ENCODE peak calls at places on chromosome 20, in six cellular contexts. M is GM23338, U is right cardiac atrium, K is left lung, D is psoas muscle, T is heart left ventricle. X is an unnamed sample.
A peak's percentile ranks its signal among the peaks of the same experiment; 100 is the strongest.

GRCh38 chr20:21190866-21191265 is 65.0 kb downstream of the KIZ start:
- DNase-seq in M (no peak), U (no peak), T (no peak), D (no peak), K (no peak), X (no peak)

GRCh38 chr20:57680934-57681914 is 28.6 kb downstream of the PMEPA1 start:
- DNase-seq in M (no peak), D (no peak), U (no peak), K (no peak), T (no peak), X (no peak)

GRCh38 chr20:63416109-63416430 is 54.9 kb upstream of the CHRNA4 start:
- DNase-seq in K (no peak), M (no peak), T (no peak), D (no peak), U (no peak), X (no peak)

GRCh38 chr20:62636446-62636845 is 5.9 kb upstream of the SLCO4A1 start:
- DNase-seq in T (no peak), D (no peak), U (no peak), K (peak; percentile 69), M (no peak), X (no peak)

GRCh38 chr20:58555078-58555765 is 40.0 kb upstream of the APCDD1L start:
- DNase-seq in K (no peak), T (no peak), D (no peak), U (no peak), M (no peak), X (no peak)

GRCh38 chr20:11451793-11452291 is 465.9 kb upstream of the BTBD3 start:
- DNase-seq in M (peak; percentile 41), D (no peak), K (no peak), U (no peak), T (no peak), X (no peak)

GRCh38 chr20:52083627-52084232 is 107.8 kb downstream of the ZFP64 start:
- DNase-seq in D (no peak), M (peak; percentile 91), U (peak; percentile 39), K (no peak), T (peak; percentile 40), X (no peak)

GRCh38 chr20:39910536-39910935 is 778.5 kb downstream of the MAFB start:
- DNase-seq in D (no peak), M (no peak), U (peak; percentile 14), T (peak; percentile 29), K (no peak), X (no peak)

GRCh38 chr20:1827974-1828785 is 67.0 kb upstream of the SIRPA start:
- DNase-seq in K (no peak), U (peak; percentile 87), D (no peak), T (peak; percentile 79), M (no peak), X (no peak)

GRCh38 chr20:44135811-44136204 is 51.2 kb downstream of the JPH2 start:
- DNase-seq in K (no peak), U (no peak), D (no peak), M (no peak), T (no peak), X (no peak)

GRCh38 chr20:36055145-36055544 is 86.8 kb downstream of the CNBD2 start:
- DNase-seq in M (no peak), T (no peak), K (no peak), D (no peak), U (no peak), X (no peak)

GRCh38 chr20:24780648-24781047 is 168.4 kb upstream of the CST7 start:
- DNase-seq in M (peak; percentile 4), D (peak; percentile 6), U (no peak), T (no peak), K (no peak), X (no peak)

GRCh38 chr20:25459916-25460590 is 52.6 kb downstream of the GINS1 start:
- DNase-seq in D (no peak), K (no peak), M (no peak), T (no peak), U (no peak), X (no peak)

GRCh38 chr20:16771204-16771603 is 23.0 kb downstream of the OTOR start:
- DNase-seq in U (no peak), M (no peak), T (no peak), D (no peak), K (no peak), X (no peak)

GRCh38 chr20:41330343-41330720 is 10.3 kb upstream of the LPIN3 start:
- DNase-seq in M (no peak), D (no peak), K (no peak), U (no peak), T (no peak), X (no peak)
- H3K27ac ChIP-seq in M (no peak overlapping the region), D (peak overlapping the region; percentile 88), K (peak overlapping the region; percentile 79), U (peak overlapping the region; percentile 92), T (no peak overlapping the region), X (peak overlapping the region; percentile 82)

GRCh38 chr20:53832499-53832898 is 237.9 kb downstream of the BCAS1 start:
- DNase-seq in D (no peak), K (no peak), M (no peak), T (no peak), U (no peak), X (no peak)
- H3K4me3 ChIP-seq in D (no peak overlapping the region), K (no peak overlapping the region), M (no peak overlapping the region), T (no peak overlapping the region), U (no peak overlapping the region), X (no peak overlapping the region)

GRCh38 chr20:48738094-48738398 is 89.8 kb downstream of the PREX1 start:
- DNase-seq in D (no peak), K (no peak), T (no peak), M (no peak), U (no peak), X (no peak)
- H3K27ac ChIP-seq in D (no peak overlapping the region), K (peak overlapping the region; percentile 55), T (no peak overlapping the region), M (no peak overlapping the region), U (no peak overlapping the region), X (peak overlapping the region; percentile 59)

DNA sequence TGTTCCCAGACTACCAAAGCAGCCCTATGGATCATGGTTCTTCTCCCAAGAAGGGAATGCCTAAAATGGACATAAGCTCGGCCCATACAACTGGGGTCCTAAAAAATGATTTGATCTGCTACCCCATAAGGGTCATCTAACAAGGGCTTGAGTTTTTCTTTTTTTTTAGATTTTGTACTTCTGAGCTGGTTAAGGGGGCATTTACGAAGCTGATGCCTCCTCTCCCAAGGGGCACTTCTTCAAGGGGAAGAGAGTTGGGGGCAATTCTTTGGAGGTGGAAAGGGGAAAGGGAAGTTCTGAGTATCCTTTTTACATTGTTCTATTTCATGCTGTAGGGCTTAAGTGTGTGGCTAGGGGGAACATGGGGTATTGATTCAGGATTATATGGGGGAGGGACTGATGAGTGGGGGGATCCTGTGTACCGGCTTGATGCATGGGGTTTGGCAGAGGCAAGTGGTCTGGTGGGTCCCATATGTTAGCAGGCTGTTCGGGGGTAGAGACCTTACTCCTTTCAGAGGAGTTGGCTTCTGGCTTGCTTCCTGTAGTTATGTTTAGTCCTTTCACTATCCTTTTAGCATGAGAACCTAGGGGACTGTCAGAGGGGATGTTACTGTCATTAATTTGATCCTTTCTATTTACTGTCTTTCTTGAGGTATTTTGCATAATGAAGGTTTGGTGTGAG is 8.1 kb upstream of the ZNFX1 start:
- DNase-seq in M (no peak), K (no peak), U (no peak), T (no peak), D (no peak), X (no peak)
- H3K4me3 ChIP-seq in M (peak overlapping the region; percentile 100), K (no peak overlapping the region), U (no peak overlapping the region), T (no peak overlapping the region), D (no peak overlapping the region), X (no peak overlapping the region)

GRCh38 chr20:7308163-7308562 is 540.7 kb downstream of the BMP2 start:
- DNase-seq in M (no peak), U (no peak), D (no peak), K (no peak), T (no peak), X (no peak)

DNA sequence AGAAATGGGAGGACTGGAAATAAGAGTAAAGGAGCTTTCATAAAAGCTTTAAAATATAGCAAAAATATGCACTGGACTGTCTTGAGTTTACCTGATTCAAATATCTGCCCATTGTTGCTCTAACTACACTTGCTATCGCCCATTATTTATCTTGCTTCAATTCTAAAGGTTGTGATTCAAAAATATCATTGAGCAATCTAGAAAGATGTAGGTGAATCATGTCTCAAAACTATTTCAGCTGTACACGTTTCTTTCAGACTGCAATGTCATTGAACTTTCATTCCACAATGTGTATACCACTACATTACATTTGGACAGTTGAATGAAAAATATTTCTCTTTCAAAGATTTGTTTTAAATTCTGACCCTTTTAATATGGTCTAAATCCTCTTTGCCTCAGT is 545.6 kb downstream of the BMP2 start:
- DNase-seq in U (no peak), T (no peak), D (no peak), K (no peak), M (no peak), X (no peak)
- H3K27ac ChIP-seq in U (no peak overlapping the region), T (no peak overlapping the region), D (no peak overlapping the region), K (no peak overlapping the region), M (no peak overlapping the region), X (no peak overlapping the region)

X was measured in thoracic aorta.